ENCODE peak calls at places on chromosomes 12 and 14, in four cellular contexts. One of them, this sample, is unnamed.

GRCh38 chr12:65640489-65640901 is 183.8 kb upstream of the HMGA2 start:
- DNase-seq in GM23338: no peak
- DNase-seq in ovary: no peak
- DNase-seq in uterus: no peak
- DNase-seq in this sample: no peak

GRCh38 chr12:116033765-116034164 is 243.7 kb downstream of the MED13L start:
- DNase-seq in GM23338: no peak
- DNase-seq in ovary: no peak
- DNase-seq in uterus: no peak
- DNase-seq in this sample: no peak

GRCh38 chr14:42222924-42223471 is 616.3 kb downstream of the LRFN5 start:
- DNase-seq in GM23338: peak; percentile 8
- DNase-seq in ovary: no peak
- DNase-seq in uterus: no peak
- DNase-seq in this sample: no peak

GRCh38 chr12:4628406-4628805 is 20.4 kb downstream of the AKAP3 start:
- DNase-seq in GM23338: no peak
- DNase-seq in ovary: no peak
- DNase-seq in uterus: no peak
- DNase-seq in this sample: no peak

GRCh38 chr14:97977711-97978261 is 1180.6 kb downstream of the VRK1 start:
- DNase-seq in GM23338: no peak
- DNase-seq in ovary: peak; percentile 91
- DNase-seq in uterus: peak; percentile 86
- DNase-seq in this sample: peak; percentile 83

GRCh38 chr12:132803883-132804282 is 24.8 kb downstream of the GOLGA3 start:
- DNase-seq in GM23338: no peak
- DNase-seq in ovary: no peak
- DNase-seq in uterus: peak; percentile 66
- DNase-seq in this sample: no peak

GRCh38 chr12:27277846-27278260 is 33.8 kb downstream of the STK38L start:
- DNase-seq in GM23338: peak; percentile 59
- DNase-seq in ovary: no peak
- DNase-seq in uterus: no peak
- DNase-seq in this sample: no peak

GRCh38 chr12:76020281-76020680 is 11.3 kb downstream of the PHLDA1 start:
- DNase-seq in GM23338: no peak
- DNase-seq in ovary: no peak
- DNase-seq in uterus: no peak
- DNase-seq in this sample: peak; percentile 55

GRCh38 chr14:81269979-81270375 is 49.2 kb upstream of the GTF2A1 start:
- DNase-seq in GM23338: no peak
- DNase-seq in ovary: no peak
- DNase-seq in uterus: no peak
- DNase-seq in this sample: no peak

GRCh38 chr14:34254031-34254430 is 208.0 kb downstream of the SPTSSA start:
- DNase-seq in GM23338: no peak
- DNase-seq in ovary: no peak
- DNase-seq in uterus: no peak
- DNase-seq in this sample: no peak

GRCh38 chr14:75711134-75711795 is 50.2 kb downstream of the TTLL5 start:
- DNase-seq in GM23338: peak; percentile 61
- DNase-seq in ovary: peak; percentile 41
- DNase-seq in uterus: peak; percentile 27
- DNase-seq in this sample: no peak

GRCh38 chr14:96574633-96575191 is 72.5 kb downstream of the PAPOLA start:
- DNase-seq in GM23338: no peak
- DNase-seq in ovary: peak; percentile 49
- DNase-seq in uterus: peak; percentile 32
- DNase-seq in this sample: no peak

GRCh38 chr12:117718559-117718958 is 250.2 kb downstream of the KSR2 start:
- DNase-seq in GM23338: no peak
- DNase-seq in ovary: no peak
- DNase-seq in uterus: no peak
- DNase-seq in this sample: no peak

DNA sequence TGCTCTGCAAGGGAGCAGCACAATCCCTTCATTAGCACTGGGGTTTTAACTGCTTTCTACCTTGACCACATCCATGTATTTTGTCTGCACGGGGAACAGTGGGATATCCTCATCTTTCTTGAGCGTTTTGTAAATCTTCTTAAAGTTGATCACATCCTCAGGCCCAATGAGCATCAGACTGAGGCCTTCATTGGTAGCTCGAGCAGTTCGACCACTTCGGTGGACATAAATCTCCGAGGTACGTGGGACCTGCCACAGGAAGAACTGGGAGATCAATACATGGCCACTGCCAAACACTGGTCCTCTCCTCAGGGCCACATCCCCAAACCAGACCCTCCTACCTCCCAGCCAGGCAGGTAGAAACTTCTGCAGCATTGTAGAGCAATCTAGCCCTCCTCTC is 26.1 kb downstream of the DDX24 start:
- DNase-seq in GM23338: no peak
- DNase-seq in ovary: no peak
- DNase-seq in uterus: no peak
- DNase-seq in this sample: no peak
- H3K36me3 ChIP-seq in GM23338: peaks cover 30% of the 10 kb centered on the region
- H3K36me3 ChIP-seq in ovary: no peaks in the 10 kb centered on the region
- H3K36me3 ChIP-seq in uterus: no peaks in the 10 kb centered on the region
- H3K36me3 ChIP-seq in this sample: peaks cover 36% of the 10 kb centered on the region

GRCh38 chr12:74980510-74980909 is 229.1 kb downstream of the KCNC2 start:
- DNase-seq in GM23338: no peak
- DNase-seq in ovary: no peak
- DNase-seq in uterus: no peak
- DNase-seq in this sample: no peak
- H3K27ac ChIP-seq in GM23338: no peak overlapping the region
- H3K27ac ChIP-seq in ovary: no peak overlapping the region
- H3K27ac ChIP-seq in uterus: no peak overlapping the region
- H3K27ac ChIP-seq in this sample: no peak overlapping the region

GRCh38 chr14:103385153-103385993 is at the start of gene MARK3:
- DNase-seq in GM23338: peak; percentile 99
- DNase-seq in ovary: peak; percentile 99
- DNase-seq in uterus: peak; percentile 97
- DNase-seq in this sample: peak; percentile 99
- H3K4me3 ChIP-seq in GM23338: peak within 1 kb of the TSS; percentile 75
- H3K4me3 ChIP-seq in ovary: peak within 1 kb of the TSS; percentile 68
- H3K4me3 ChIP-seq in uterus: peak within 1 kb of the TSS; percentile 81
- H3K4me3 ChIP-seq in this sample: peak within 1 kb of the TSS; percentile 92

DNA sequence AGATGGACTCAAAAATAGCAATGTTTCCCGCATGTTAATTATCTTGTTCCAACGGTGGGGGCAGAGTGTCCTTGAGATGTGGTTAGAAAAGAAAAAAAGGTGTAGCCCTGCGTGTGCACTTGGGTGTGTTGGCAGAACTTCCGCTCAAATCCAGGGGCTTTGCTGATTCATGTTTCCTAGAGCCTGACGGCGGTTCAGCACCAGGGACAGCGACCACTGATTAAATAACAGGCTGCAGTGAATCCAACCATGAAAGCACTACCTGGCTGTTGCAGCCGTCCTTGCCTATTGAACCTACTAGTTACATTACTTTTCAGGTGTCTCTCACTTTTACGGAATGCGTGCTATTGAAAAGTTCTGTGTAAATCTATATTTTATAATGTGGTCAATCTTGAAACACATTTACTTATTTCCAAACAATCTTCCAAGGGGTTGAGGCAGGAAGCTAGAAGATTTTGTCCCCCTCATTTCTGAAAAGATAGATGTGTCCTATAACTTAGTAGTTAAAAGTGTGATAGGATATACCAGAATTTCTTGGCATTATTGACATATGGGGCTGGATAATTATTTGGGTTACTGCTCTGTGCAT is 80.0 kb downstream of the SRRM4 start:
- DNase-seq in GM23338: peak; percentile 91
- DNase-seq in ovary: peak; percentile 56
- DNase-seq in uterus: peak; percentile 14
- DNase-seq in this sample: no peak
- H3K36me3 ChIP-seq in GM23338: no peaks in the 10 kb centered on the region
- H3K36me3 ChIP-seq in ovary: no peaks in the 10 kb centered on the region
- H3K36me3 ChIP-seq in uterus: no peaks in the 10 kb centered on the region
- H3K36me3 ChIP-seq in this sample: no peaks in the 10 kb centered on the region

DNA sequence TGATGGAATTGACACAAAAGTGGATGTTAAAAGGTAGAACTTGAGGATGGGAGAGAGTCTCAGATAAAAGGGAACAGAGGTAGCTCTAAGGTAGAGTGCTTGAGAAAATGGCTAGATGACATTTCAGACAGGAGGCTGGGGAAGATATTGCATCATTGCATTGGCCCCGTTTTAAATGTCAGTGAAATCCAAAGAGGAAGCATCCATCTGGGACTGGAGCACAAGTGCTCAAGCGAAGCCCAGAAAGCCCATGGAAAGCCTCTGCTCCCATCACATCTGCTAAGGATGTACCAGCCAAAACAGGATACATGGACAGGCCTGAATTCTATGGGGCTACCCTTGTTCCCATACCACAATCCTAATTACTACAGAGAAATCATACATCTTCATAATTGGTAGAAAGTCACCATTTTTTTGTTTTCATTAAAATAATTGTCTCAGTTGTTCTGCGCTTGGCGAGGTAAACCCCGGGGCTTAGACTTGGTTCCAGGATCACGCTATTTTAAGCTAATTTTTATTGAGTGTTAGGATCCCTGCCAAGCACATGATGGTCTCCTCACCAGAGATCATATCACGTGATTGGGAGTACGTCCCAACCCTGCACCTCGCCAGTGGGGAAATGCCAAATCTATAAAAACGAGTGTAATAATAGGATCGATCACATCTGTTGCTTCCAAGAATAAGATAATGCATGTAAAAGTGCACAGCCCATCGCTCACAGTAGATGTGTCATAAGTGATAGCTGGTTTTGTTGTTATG is 581.3 kb upstream of the TMEM132C start:
- DNase-seq in GM23338: no peak
- DNase-seq in ovary: no peak
- DNase-seq in uterus: no peak
- DNase-seq in this sample: no peak
- H3K27ac ChIP-seq in GM23338: no peak overlapping the region
- H3K27ac ChIP-seq in ovary: no peak overlapping the region
- H3K27ac ChIP-seq in uterus: no peak overlapping the region
- H3K27ac ChIP-seq in this sample: no peak overlapping the region

GRCh38 chr12:68364893-68365725 is 32.9 kb upstream of the MDM1 start:
- DNase-seq in GM23338: peak; percentile 91
- DNase-seq in ovary: peak; percentile 84
- DNase-seq in uterus: peak; percentile 86
- DNase-seq in this sample: peak; percentile 94
- H3K4me3 ChIP-seq in GM23338: peak overlapping the region; percentile 47
- H3K4me3 ChIP-seq in ovary: peak overlapping the region; percentile 24
- H3K4me3 ChIP-seq in uterus: peak overlapping the region; percentile 25
- H3K4me3 ChIP-seq in this sample: peak overlapping the region; percentile 9

DNA sequence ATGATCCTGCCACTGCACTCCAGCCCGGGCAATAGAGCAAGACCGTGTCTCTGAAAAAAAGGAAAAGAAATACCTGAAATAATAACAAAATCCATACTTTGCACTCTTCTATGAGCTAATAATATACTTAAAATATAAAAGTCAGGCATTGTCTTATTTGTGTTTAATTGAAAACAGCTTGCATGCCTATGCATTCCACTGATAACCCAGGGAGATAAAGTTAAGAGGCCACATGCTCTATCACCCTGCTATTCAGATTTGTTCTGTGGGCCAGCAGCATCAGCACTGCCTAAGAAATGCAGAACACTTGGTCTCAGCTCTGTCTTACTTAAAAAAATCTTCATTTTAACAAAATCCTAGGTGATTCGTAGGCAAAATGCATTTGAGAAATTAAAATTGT is 99.2 kb downstream of the LGR5 start:
- DNase-seq in GM23338: no peak
- DNase-seq in ovary: no peak
- DNase-seq in uterus: no peak
- DNase-seq in this sample: no peak
- H3K36me3 ChIP-seq in GM23338: no peaks in the 10 kb centered on the region
- H3K36me3 ChIP-seq in ovary: no peaks in the 10 kb centered on the region
- H3K36me3 ChIP-seq in uterus: no peaks in the 10 kb centered on the region
- H3K36me3 ChIP-seq in this sample: no peaks in the 10 kb centered on the region

GRCh38 chr14:100546051-100546443 is 41.2 kb downstream of the BEGAIN start:
- DNase-seq in GM23338: no peak
- DNase-seq in ovary: no peak
- DNase-seq in uterus: peak; percentile 36
- DNase-seq in this sample: no peak
- H3K27ac ChIP-seq in GM23338: no peak overlapping the region
- H3K27ac ChIP-seq in ovary: no peak overlapping the region
- H3K27ac ChIP-seq in uterus: peak overlapping the region; percentile 83
- H3K27ac ChIP-seq in this sample: no peak overlapping the region

This sample was measured in aorta.